ENCODE peak calls at places on chromosome 14, in six cellular contexts. L, Q, I, E, O and A are unnamed samples.
A peak's percentile ranks its signal among the peaks of the same experiment; 100 is the strongest.

GRCh38 chr14:64636208-64636979 is 67.8 kb upstream of the PLEKHG3 start:
- DNase-seq in L (peak; percentile 49), E (peak; percentile 54), I (peak; percentile 69), Q (peak; percentile 48), O (peak; percentile 47), A (peak; percentile 69)

GRCh38 chr14:97641827-97642226 is 844.6 kb downstream of the VRK1 start:
- DNase-seq in E (no peak), O (no peak), Q (no peak), L (no peak), I (no peak), A (no peak)

GRCh38 chr14:78135450-78135891 is 34.7 kb upstream of the NRXN3 start:
- DNase-seq in O (no peak), Q (no peak), L (no peak), E (no peak), I (no peak), A (no peak)

GRCh38 chr14:97350894-97351713 is 553.9 kb downstream of the VRK1 start:
- DNase-seq in Q (no peak), I (no peak), E (no peak), L (no peak), O (no peak), A (peak; percentile 11)

GRCh38 chr14:63949696-63950095 is 96.9 kb downstream of the SYNE2 start:
- DNase-seq in O (no peak), E (no peak), L (no peak), Q (no peak), I (peak; percentile 17), A (no peak)

GRCh38 chr14:55832122-55832911 is 252.3 kb downstream of the KTN1 start:
- DNase-seq in O (no peak), E (no peak), I (peak; percentile 37), L (no peak), Q (no peak), A (peak; percentile 59)

GRCh38 chr14:30153662-30154061 is 226.0 kb upstream of the PRKD1 start:
- DNase-seq in O (no peak), I (peak; percentile 1), E (no peak), L (no peak), Q (no peak), A (no peak)

GRCh38 chr14:59305836-59306555 is 117.5 kb downstream of the DAAM1 start:
- DNase-seq in Q (no peak), L (no peak), I (peak; percentile 64), O (no peak), E (no peak), A (no peak)

GRCh38 chr14:23580152-23580926 is 1.7 kb upstream of the JPH4 start:
- DNase-seq in O (no peak), E (no peak), L (no peak), Q (no peak), I (no peak), A (no peak)

GRCh38 chr14:35446450-35446849 is 41.9 kb upstream of the NFKBIA start:
- DNase-seq in L (no peak), Q (no peak), E (no peak), O (no peak), I (no peak), A (no peak)

GRCh38 chr14:95216013-95216412 is 58.7 kb upstream of the DICER1 start:
- DNase-seq in I (no peak), L (no peak), E (no peak), O (no peak), Q (no peak), A (no peak)